ENCODE peak calls at places on chromosome 13, in six cellular contexts. One of them, this sample, is unnamed.
A peak's percentile ranks its signal among the peaks of the same experiment; 100 is the strongest.

GRCh38 chr13:71067164-71067815 is 799.7 kb downstream of the DACH1 start:
- DNase-seq in prostate gland: no peak
- DNase-seq in Caco-2: no peak
- DNase-seq in breast epithelium: no peak
- DNase-seq in IMR-90: no peak
- DNase-seq in suprapubic skin: no peak
- DNase-seq in this sample: no peak

GRCh38 chr13:85287528-85287927 is 511.7 kb downstream of the SLITRK6 start:
- DNase-seq in prostate gland: no peak
- DNase-seq in Caco-2: no peak
- DNase-seq in breast epithelium: no peak
- DNase-seq in IMR-90: no peak
- DNase-seq in suprapubic skin: no peak
- DNase-seq in this sample: no peak

GRCh38 chr13:50408068-50408467 is 392.8 kb downstream of the KCNRG start:
- DNase-seq in prostate gland: no peak
- DNase-seq in Caco-2: no peak
- DNase-seq in breast epithelium: no peak
- DNase-seq in IMR-90: no peak
- DNase-seq in suprapubic skin: no peak
- DNase-seq in this sample: no peak

GRCh38 chr13:110630566-110631119 is 15.3 kb downstream of the NAXD start:
- DNase-seq in prostate gland: no peak
- DNase-seq in Caco-2: no peak
- DNase-seq in breast epithelium: no peak
- DNase-seq in IMR-90: no peak
- DNase-seq in suprapubic skin: peak; percentile 9
- DNase-seq in this sample: no peak

GRCh38 chr13:49821216-49821820 is 28.8 kb upstream of the KPNA3 start:
- DNase-seq in prostate gland: no peak
- DNase-seq in Caco-2: no peak
- DNase-seq in breast epithelium: no peak
- DNase-seq in IMR-90: no peak
- DNase-seq in suprapubic skin: no peak
- DNase-seq in this sample: no peak

GRCh38 chr13:23159205-23159586 is 21.6 kb upstream of the SGCG start:
- DNase-seq in prostate gland: no peak
- DNase-seq in Caco-2: no peak
- DNase-seq in breast epithelium: no peak
- DNase-seq in IMR-90: peak; percentile 13
- DNase-seq in suprapubic skin: peak; percentile 67
- DNase-seq in this sample: no peak

GRCh38 chr13:25783076-25783475 is 268.7 kb downstream of the SHISA2 start:
- DNase-seq in prostate gland: no peak
- DNase-seq in Caco-2: no peak
- DNase-seq in breast epithelium: no peak
- DNase-seq in IMR-90: no peak
- DNase-seq in suprapubic skin: no peak
- DNase-seq in this sample: no peak

GRCh38 chr13:101018720-101019119 is 344.1 kb upstream of the TMTC4 start:
- DNase-seq in prostate gland: no peak
- DNase-seq in Caco-2: no peak
- DNase-seq in breast epithelium: no peak
- DNase-seq in IMR-90: peak; percentile 71
- DNase-seq in suprapubic skin: no peak
- DNase-seq in this sample: no peak

GRCh38 chr13:51370116-51370515 is 30.6 kb downstream of the SERPINE3 start:
- DNase-seq in prostate gland: no peak
- DNase-seq in Caco-2: no peak
- DNase-seq in breast epithelium: no peak
- DNase-seq in IMR-90: peak; percentile 41
- DNase-seq in suprapubic skin: no peak
- DNase-seq in this sample: no peak

GRCh38 chr13:30341815-30342570 is 34.6 kb upstream of the KATNAL1 start:
- DNase-seq in prostate gland: peak; percentile 91
- DNase-seq in Caco-2: no peak
- DNase-seq in breast epithelium: peak; percentile 91
- DNase-seq in IMR-90: peak; percentile 94
- DNase-seq in suprapubic skin: peak; percentile 92
- DNase-seq in this sample: peak; percentile 84

GRCh38 chr13:82803341-82803740 is 1078.9 kb downstream of the SLITRK1 start:
- DNase-seq in prostate gland: no peak
- DNase-seq in Caco-2: no peak
- DNase-seq in breast epithelium: no peak
- DNase-seq in IMR-90: no peak
- DNase-seq in suprapubic skin: no peak
- DNase-seq in this sample: no peak

GRCh38 chr13:111664060-111664459 is 343.6 kb downstream of the TEX29 start:
- DNase-seq in prostate gland: no peak
- DNase-seq in Caco-2: no peak
- DNase-seq in breast epithelium: peak; percentile 12
- DNase-seq in IMR-90: no peak
- DNase-seq in suprapubic skin: no peak
- DNase-seq in this sample: no peak

GRCh38 chr13:39481493-39481892 is 121.5 kb downstream of the LHFPL6 start:
- DNase-seq in prostate gland: no peak
- DNase-seq in Caco-2: no peak
- DNase-seq in breast epithelium: no peak
- DNase-seq in IMR-90: no peak
- DNase-seq in suprapubic skin: no peak
- DNase-seq in this sample: no peak

GRCh38 chr13:25987987-25988386 is 63.8 kb downstream of the SHISA2 start:
- DNase-seq in prostate gland: no peak
- DNase-seq in Caco-2: no peak
- DNase-seq in breast epithelium: no peak
- DNase-seq in IMR-90: no peak
- DNase-seq in suprapubic skin: no peak
- DNase-seq in this sample: no peak

GRCh38 chr13:48278806-48279205 is 24.7 kb upstream of the RB1 start:
- DNase-seq in prostate gland: no peak
- DNase-seq in Caco-2: no peak
- DNase-seq in breast epithelium: no peak
- DNase-seq in IMR-90: no peak
- DNase-seq in suprapubic skin: no peak
- DNase-seq in this sample: no peak

GRCh38 chr13:35838356-35838755 is 292.8 kb downstream of the DCLK1 start:
- DNase-seq in prostate gland: no peak
- DNase-seq in Caco-2: no peak
- DNase-seq in breast epithelium: no peak
- DNase-seq in IMR-90: peak; percentile 85
- DNase-seq in suprapubic skin: no peak
- DNase-seq in this sample: no peak

GRCh38 chr13:111472559-111473460 is 152.4 kb downstream of the TEX29 start:
- DNase-seq in prostate gland: no peak
- DNase-seq in Caco-2: no peak
- DNase-seq in breast epithelium: no peak
- DNase-seq in IMR-90: no peak
- DNase-seq in suprapubic skin: no peak
- DNase-seq in this sample: no peak

GRCh38 chr13:21670006-21670882 is 629 bp upstream of the FGF9 start:
- DNase-seq in prostate gland: no peak
- DNase-seq in Caco-2: peak; percentile 71
- DNase-seq in breast epithelium: no peak
- DNase-seq in IMR-90: peak; percentile 48
- DNase-seq in suprapubic skin: peak; percentile 71
- DNase-seq in this sample: peak; percentile 46

GRCh38 chr13:98476106-98476505 is 100.8 kb downstream of the STK24 start:
- DNase-seq in prostate gland: no peak
- DNase-seq in Caco-2: no peak
- DNase-seq in breast epithelium: no peak
- DNase-seq in IMR-90: no peak
- DNase-seq in suprapubic skin: peak; percentile 52
- DNase-seq in this sample: no peak

GRCh38 chr13:106262886-106263285 is 272.6 kb downstream of the EFNB2 start:
- DNase-seq in prostate gland: no peak
- DNase-seq in Caco-2: no peak
- DNase-seq in breast epithelium: no peak
- DNase-seq in IMR-90: no peak
- DNase-seq in suprapubic skin: no peak
- DNase-seq in this sample: no peak

GRCh38 chr13:50033696-50034095 is 18.5 kb downstream of the KCNRG start:
- DNase-seq in prostate gland: no peak
- DNase-seq in Caco-2: no peak
- DNase-seq in breast epithelium: no peak
- DNase-seq in IMR-90: peak; percentile 61
- DNase-seq in suprapubic skin: no peak
- DNase-seq in this sample: no peak

GRCh38 chr13:34816543-34816942 is 125.5 kb upstream of the NBEA start:
- DNase-seq in prostate gland: no peak
- DNase-seq in Caco-2: no peak
- DNase-seq in breast epithelium: no peak
- DNase-seq in IMR-90: no peak
- DNase-seq in suprapubic skin: no peak
- DNase-seq in this sample: no peak

GRCh38 chr13:49253310-49253709 is 5.6 kb downstream of the CDADC1 start:
- DNase-seq in prostate gland: no peak
- DNase-seq in Caco-2: no peak
- DNase-seq in breast epithelium: no peak
- DNase-seq in IMR-90: no peak
- DNase-seq in suprapubic skin: no peak
- DNase-seq in this sample: no peak

GRCh38 chr13:27921421-27921960 is 1.7 kb downstream of the PDX1 start:
- DNase-seq in prostate gland: no peak
- DNase-seq in Caco-2: no peak
- DNase-seq in breast epithelium: no peak
- DNase-seq in IMR-90: no peak
- DNase-seq in suprapubic skin: no peak
- DNase-seq in this sample: no peak
- H3K4me1 ChIP-seq in prostate gland: peaks cover 2% of the 10 kb centered on the region
- H3K4me1 ChIP-seq in Caco-2: peaks cover 19% of the 10 kb centered on the region
- H3K4me1 ChIP-seq in breast epithelium: no peaks in the 10 kb centered on the region
- H3K4me1 ChIP-seq in IMR-90: peaks cover 3% of the 10 kb centered on the region
- H3K4me1 ChIP-seq in suprapubic skin: peaks cover 65% of the 10 kb centered on the region
- H3K4me1 ChIP-seq in this sample: peaks cover 36% of the 10 kb centered on the region

DNA sequence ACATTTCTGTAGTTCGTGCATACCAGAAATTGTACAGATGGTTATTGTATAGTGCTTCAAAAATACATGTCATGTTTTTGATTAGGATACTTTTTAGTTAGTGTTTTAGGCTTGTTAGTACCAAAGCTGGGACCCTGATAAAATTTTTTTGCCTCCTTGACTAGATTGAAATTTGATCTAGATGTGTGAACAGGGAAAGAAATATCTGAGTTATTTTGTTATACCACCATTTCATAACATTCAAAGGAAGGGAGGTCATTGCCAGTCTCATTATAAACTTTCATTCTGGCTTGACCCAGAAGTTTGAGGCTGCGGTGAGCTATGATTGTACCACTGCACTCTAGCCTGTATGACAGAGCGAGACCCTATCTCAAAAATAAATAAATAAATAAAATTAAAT is 9.0 kb downstream of the LMO7 start:
- DNase-seq in prostate gland: no peak
- DNase-seq in Caco-2: no peak
- DNase-seq in breast epithelium: no peak
- DNase-seq in IMR-90: peak; percentile 42
- DNase-seq in suprapubic skin: no peak
- DNase-seq in this sample: no peak
- H3K4me1 ChIP-seq in prostate gland: no peaks in the 10 kb centered on the region
- H3K4me1 ChIP-seq in Caco-2: no peaks in the 10 kb centered on the region
- H3K4me1 ChIP-seq in breast epithelium: no peaks in the 10 kb centered on the region
- H3K4me1 ChIP-seq in IMR-90: peaks cover 21% of the 10 kb centered on the region
- H3K4me1 ChIP-seq in suprapubic skin: no peaks in the 10 kb centered on the region
- H3K4me1 ChIP-seq in this sample: no peaks in the 10 kb centered on the region

DNA sequence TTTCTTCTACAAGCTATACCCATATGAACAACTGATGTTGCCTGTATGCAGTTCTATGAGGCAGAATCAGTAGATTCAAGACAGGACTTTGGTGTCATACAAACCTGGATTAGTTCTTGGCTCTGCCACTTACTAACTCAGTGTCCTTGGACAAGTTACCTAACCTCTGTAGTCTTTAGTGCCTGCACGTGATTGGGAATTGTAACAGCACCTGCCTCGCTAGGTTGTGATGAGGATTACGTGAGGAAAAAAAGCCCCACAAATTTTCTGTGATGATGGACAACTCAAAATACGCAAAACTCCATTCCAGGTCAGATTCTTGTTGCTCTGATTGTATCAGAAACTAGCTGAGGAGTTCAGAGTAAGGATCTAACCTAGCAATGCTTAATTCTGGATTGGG is 89.3 kb downstream of the LRCH1 start:
- DNase-seq in prostate gland: no peak
- DNase-seq in Caco-2: no peak
- DNase-seq in breast epithelium: no peak
- DNase-seq in IMR-90: no peak
- DNase-seq in suprapubic skin: no peak
- DNase-seq in this sample: no peak
- H3K4me1 ChIP-seq in prostate gland: no peaks in the 10 kb centered on the region
- H3K4me1 ChIP-seq in Caco-2: peaks cover 73% of the 10 kb centered on the region
- H3K4me1 ChIP-seq in breast epithelium: peaks cover 4% of the 10 kb centered on the region
- H3K4me1 ChIP-seq in IMR-90: peaks cover 17% of the 10 kb centered on the region
- H3K4me1 ChIP-seq in suprapubic skin: peaks cover 31% of the 10 kb centered on the region
- H3K4me1 ChIP-seq in this sample: peaks cover 17% of the 10 kb centered on the region

GRCh38 chr13:114101831-114102520 is 30.4 kb downstream of the RASA3 start:
- DNase-seq in prostate gland: no peak
- DNase-seq in Caco-2: peak; percentile 18
- DNase-seq in breast epithelium: peak; percentile 38
- DNase-seq in IMR-90: no peak
- DNase-seq in suprapubic skin: peak; percentile 60
- DNase-seq in this sample: no peak
- H3K4me1 ChIP-seq in prostate gland: no peaks in the 10 kb centered on the region
- H3K4me1 ChIP-seq in Caco-2: no peaks in the 10 kb centered on the region
- H3K4me1 ChIP-seq in breast epithelium: no peaks in the 10 kb centered on the region
- H3K4me1 ChIP-seq in IMR-90: peaks cover 39% of the 10 kb centered on the region
- H3K4me1 ChIP-seq in suprapubic skin: peaks cover 31% of the 10 kb centered on the region
- H3K4me1 ChIP-seq in this sample: peaks cover 31% of the 10 kb centered on the region